ENCODE peak calls at places on chromosomes 5 and 9, in eight cellular contexts. One of them, this sample, is unnamed.

GRCh38 chr5:66903218-66903617 is 293.4 kb downstream of the CD180 start:
- DNase-seq in DMS53: no peak
- DNase-seq in ELR: no peak
- DNase-seq in psoas muscle: no peak
- DNase-seq in activated CD4-positive, CD25-positive, alpha-beta regulatory T cell treated with anti-CD3 and anti-CD28 coated beads, Interleukin-2, amount 50 U/mL, for 72 hours: no peak
- DNase-seq in stimulated activated CD4-positive, alpha-beta T cell treated with anti-CD3 and anti-CD28 coated beads, Interleukin-12 subunit alpha, Interleukin-12 subunit beta, amount 100 ng/mL, for 48 hours: no peak
- DNase-seq in GM23248: no peak
- DNase-seq in GM12865: no peak
- DNase-seq in this sample: no peak

GRCh38 chr5:150043657-150044333 is 42.6 kb downstream of the CSF1R start:
- DNase-seq in DMS53: no peak
- DNase-seq in ELR: peak; percentile 76
- DNase-seq in psoas muscle: no peak
- DNase-seq in activated CD4-positive, CD25-positive, alpha-beta regulatory T cell treated with anti-CD3 and anti-CD28 coated beads, Interleukin-2, amount 50 U/mL, for 72 hours: no peak
- DNase-seq in stimulated activated CD4-positive, alpha-beta T cell treated with anti-CD3 and anti-CD28 coated beads, Interleukin-12 subunit alpha, Interleukin-12 subunit beta, amount 100 ng/mL, for 48 hours: no peak
- DNase-seq in GM23248: peak; percentile 41
- DNase-seq in GM12865: no peak
- DNase-seq in this sample: no peak

GRCh38 chr9:94649100-94649855 is 10.0 kb upstream of the FBP1 start:
- DNase-seq in DMS53: no peak
- DNase-seq in ELR: peak; percentile 84
- DNase-seq in psoas muscle: no peak
- DNase-seq in activated CD4-positive, CD25-positive, alpha-beta regulatory T cell treated with anti-CD3 and anti-CD28 coated beads, Interleukin-2, amount 50 U/mL, for 72 hours: no peak
- DNase-seq in stimulated activated CD4-positive, alpha-beta T cell treated with anti-CD3 and anti-CD28 coated beads, Interleukin-12 subunit alpha, Interleukin-12 subunit beta, amount 100 ng/mL, for 48 hours: no peak
- DNase-seq in GM23248: peak; percentile 89
- DNase-seq in GM12865: no peak
- DNase-seq in this sample: no peak

GRCh38 chr9:77906991-77907390 is 124.6 kb downstream of the GNAQ start:
- DNase-seq in DMS53: no peak
- DNase-seq in ELR: no peak
- DNase-seq in psoas muscle: no peak
- DNase-seq in activated CD4-positive, CD25-positive, alpha-beta regulatory T cell treated with anti-CD3 and anti-CD28 coated beads, Interleukin-2, amount 50 U/mL, for 72 hours: no peak
- DNase-seq in stimulated activated CD4-positive, alpha-beta T cell treated with anti-CD3 and anti-CD28 coated beads, Interleukin-12 subunit alpha, Interleukin-12 subunit beta, amount 100 ng/mL, for 48 hours: no peak
- DNase-seq in GM23248: no peak
- DNase-seq in GM12865: no peak
- DNase-seq in this sample: no peak

GRCh38 chr9:94818196-94818541 is 91.7 kb downstream of the AOPEP start:
- DNase-seq in DMS53: no peak
- DNase-seq in ELR: no peak
- DNase-seq in psoas muscle: no peak
- DNase-seq in activated CD4-positive, CD25-positive, alpha-beta regulatory T cell treated with anti-CD3 and anti-CD28 coated beads, Interleukin-2, amount 50 U/mL, for 72 hours: no peak
- DNase-seq in stimulated activated CD4-positive, alpha-beta T cell treated with anti-CD3 and anti-CD28 coated beads, Interleukin-12 subunit alpha, Interleukin-12 subunit beta, amount 100 ng/mL, for 48 hours: no peak
- DNase-seq in GM23248: no peak
- DNase-seq in GM12865: no peak
- DNase-seq in this sample: no peak

GRCh38 chr9:3186751-3187150 is 339.1 kb downstream of the RFX3 start:
- DNase-seq in DMS53: no peak
- DNase-seq in ELR: no peak
- DNase-seq in psoas muscle: no peak
- DNase-seq in activated CD4-positive, CD25-positive, alpha-beta regulatory T cell treated with anti-CD3 and anti-CD28 coated beads, Interleukin-2, amount 50 U/mL, for 72 hours: no peak
- DNase-seq in stimulated activated CD4-positive, alpha-beta T cell treated with anti-CD3 and anti-CD28 coated beads, Interleukin-12 subunit alpha, Interleukin-12 subunit beta, amount 100 ng/mL, for 48 hours: no peak
- DNase-seq in GM23248: no peak
- DNase-seq in GM12865: no peak
- DNase-seq in this sample: no peak

GRCh38 chr5:166962470-166962869 is 1329.0 kb upstream of the WWC1 start:
- DNase-seq in DMS53: no peak
- DNase-seq in ELR: no peak
- DNase-seq in psoas muscle: no peak
- DNase-seq in activated CD4-positive, CD25-positive, alpha-beta regulatory T cell treated with anti-CD3 and anti-CD28 coated beads, Interleukin-2, amount 50 U/mL, for 72 hours: no peak
- DNase-seq in stimulated activated CD4-positive, alpha-beta T cell treated with anti-CD3 and anti-CD28 coated beads, Interleukin-12 subunit alpha, Interleukin-12 subunit beta, amount 100 ng/mL, for 48 hours: no peak
- DNase-seq in GM23248: no peak
- DNase-seq in GM12865: no peak
- DNase-seq in this sample: no peak

GRCh38 chr5:177526191-177526590 is 9.4 kb upstream of the DDX41 start:
- DNase-seq in DMS53: no peak
- DNase-seq in ELR: no peak
- DNase-seq in psoas muscle: no peak
- DNase-seq in activated CD4-positive, CD25-positive, alpha-beta regulatory T cell treated with anti-CD3 and anti-CD28 coated beads, Interleukin-2, amount 50 U/mL, for 72 hours: no peak
- DNase-seq in stimulated activated CD4-positive, alpha-beta T cell treated with anti-CD3 and anti-CD28 coated beads, Interleukin-12 subunit alpha, Interleukin-12 subunit beta, amount 100 ng/mL, for 48 hours: no peak
- DNase-seq in GM23248: no peak
- DNase-seq in GM12865: no peak
- DNase-seq in this sample: no peak

GRCh38 chr5:74192606-74193299 is 447.8 kb downstream of the ENC1 start:
- DNase-seq in DMS53: no peak
- DNase-seq in ELR: no peak
- DNase-seq in psoas muscle: no peak
- DNase-seq in activated CD4-positive, CD25-positive, alpha-beta regulatory T cell treated with anti-CD3 and anti-CD28 coated beads, Interleukin-2, amount 50 U/mL, for 72 hours: no peak
- DNase-seq in stimulated activated CD4-positive, alpha-beta T cell treated with anti-CD3 and anti-CD28 coated beads, Interleukin-12 subunit alpha, Interleukin-12 subunit beta, amount 100 ng/mL, for 48 hours: no peak
- DNase-seq in GM23248: peak; percentile 46
- DNase-seq in GM12865: peak; percentile 15
- DNase-seq in this sample: no peak

GRCh38 chr5:53607896-53608295 is 47.5 kb downstream of the NDUFS4 start:
- DNase-seq in DMS53: no peak
- DNase-seq in ELR: peak; percentile 11
- DNase-seq in psoas muscle: no peak
- DNase-seq in activated CD4-positive, CD25-positive, alpha-beta regulatory T cell treated with anti-CD3 and anti-CD28 coated beads, Interleukin-2, amount 50 U/mL, for 72 hours: no peak
- DNase-seq in stimulated activated CD4-positive, alpha-beta T cell treated with anti-CD3 and anti-CD28 coated beads, Interleukin-12 subunit alpha, Interleukin-12 subunit beta, amount 100 ng/mL, for 48 hours: no peak
- DNase-seq in GM23248: peak; percentile 42
- DNase-seq in GM12865: no peak
- DNase-seq in this sample: no peak

This sample was measured in HuH-7.